ENCODE peak calls at places on chromosomes 5 and 9, in four cellular contexts. U, W, N and A are unnamed samples.

GRCh38 chr9:11235061-11235460 is 622.3 kb upstream of the PTPRD start:
- DNase-seq in W (no peak), U (no peak), N (no peak), A (no peak)

GRCh38 chr9:113011911-113012381 is at the start of gene ZNF883:
- DNase-seq in U (peak), W (peak), N (peak), A (peak)

GRCh38 chr9:116905131-116905724 is 218.1 kb downstream of the TRIM32 start:
- DNase-seq in W (no peak), U (no peak), N (no peak), A (no peak)

GRCh38 chr9:133891741-133892140 is 100.4 kb downstream of the VAV2 start:
- DNase-seq in W (no peak), U (no peak), N (no peak), A (no peak)

GRCh38 chr5:93273176-93273575 is 307.8 kb downstream of the NR2F1-AS1 start:
- DNase-seq in N (no peak), U (peak), W (no peak), A (no peak)

GRCh38 chr9:107394264-107394663 is 95.3 kb downstream of the KLF4 start:
- DNase-seq in W (no peak), U (no peak), N (no peak), A (no peak)

GRCh38 chr5:140398379-140398811 is 3.2 kb upstream of the ANKHD1 start:
- DNase-seq in N (no peak), U (no peak), W (no peak), A (no peak)

GRCh38 chr9:135123735-135124134 is 36.3 kb downstream of the OLFM1 start:
- DNase-seq in U (no peak), W (peak), N (no peak), A (no peak)

GRCh38 chr5:35031276-35031675 is 16.5 kb downstream of the AGXT2 start:
- DNase-seq in W (no peak), N (no peak), U (peak), A (no peak)

GRCh38 chr5:172700686-172701324 is 59.7 kb downstream of the NEURL1B start:
- DNase-seq in U (no peak), N (no peak), W (peak), A (no peak)

GRCh38 chr9:37839491-37840461 is 39.2 kb downstream of the DCAF10 start:
- DNase-seq in W (no peak), N (no peak), U (peak), A (no peak)

GRCh38 chr9:34417734-34418133 is 40.6 kb downstream of the FAM219A start:
- DNase-seq in N (no peak), U (no peak), W (no peak), A (no peak)

GRCh38 chr5:170315154-170315553 is 17.6 kb upstream of the LCP2 start:
- DNase-seq in W (peak), N (peak), U (peak), A (no peak)

GRCh38 chr9:113997610-113998009 is 80.5 kb downstream of the AMBP start:
- DNase-seq in U (no peak), N (no peak), W (no peak), A (no peak)

GRCh38 chr9:107068581-107068980 is 205.6 kb downstream of the ZNF462 start:
- DNase-seq in U (no peak), N (peak), W (no peak), A (no peak)

GRCh38 chr5:131879705-131880104 is 65.8 kb downstream of the MEIKIN start:
- DNase-seq in U (no peak), N (no peak), W (no peak), A (no peak)

GRCh38 chr5:78234804-78235203 is 59.7 kb downstream of the AP3B1 start:
- DNase-seq in N (no peak), W (no peak), U (no peak), A (no peak)

GRCh38 chr9:20606637-20607036 is 15.7 kb downstream of the MLLT3 start:
- DNase-seq in W (peak), U (no peak), N (no peak), A (no peak)

GRCh38 chr5:93274291-93274690 is 306.7 kb downstream of the NR2F1-AS1 start:
- DNase-seq in U (peak), N (no peak), W (no peak), A (no peak)

GRCh38 chr9:134304712-134305111 is 21.5 kb upstream of the RXRA start:
- DNase-seq in W (no peak), U (no peak), N (no peak), A (no peak)

GRCh38 chr5:149046196-149046829 is 16.5 kb downstream of the SH3TC2 start:
- DNase-seq in U (peak), N (no peak), W (no peak), A (no peak)

GRCh38 chr5:143400541-143401252 is 2.8 kb downstream of the NR3C1 start:
- DNase-seq in W (no peak), U (peak), N (no peak), A (no peak)

GRCh38 chr9:108478871-108479332 is 376.9 kb downstream of the ACTL7B start:
- DNase-seq in U (peak), N (no peak), W (no peak), A (no peak)

GRCh38 chr5:55927861-55928655 is 66.7 kb downstream of the IL6ST start:
- DNase-seq in U (no peak), N (no peak), W (no peak), A (no peak)

GRCh38 chr9:72207278-72207677 is 58.0 kb downstream of the GDA start:
- DNase-seq in N (no peak), U (no peak), W (no peak), A (no peak)

GRCh38 chr5:103889500-103890209 is 327.1 kb upstream of the NUDT12 start:
- DNase-seq in U (no peak), N (no peak), W (no peak), A (no peak)

GRCh38 chr5:133565993-133566392 is 46.3 kb downstream of the FSTL4 start:
- DNase-seq in N (peak), U (peak), W (peak), A (no peak)

GRCh38 chr9:80881350-80881749 is 808.0 kb downstream of the TLE1 start:
- DNase-seq in N (no peak), U (no peak), W (no peak), A (no peak)

GRCh38 chr5:77743181-77743580 is 33.0 kb downstream of the TBCA start:
- DNase-seq in W (no peak), N (no peak), U (peak), A (no peak)

GRCh38 chr5:39447059-39447458 is 22.3 kb upstream of the DAB2 start:
- DNase-seq in W (no peak), N (no peak), U (peak), A (no peak)

GRCh38 chr5:10563132-10563939 is 534 bp upstream of the ANKRD33B start:
- DNase-seq in N (no peak), W (peak), U (peak), A (no peak)

GRCh38 chr9:97501177-97501971 is at the start of gene TMOD1:
- DNase-seq in N (peak), U (no peak), W (peak), A (no peak)

GRCh38 chr5:138339086-138339456 is 1.0 kb downstream of the FAM53C start:
- DNase-seq in U (peak), W (no peak), N (no peak), A (no peak)

GRCh38 chr9:88236531-88237453 is 98.5 kb upstream of the SPATA31C2 start:
- DNase-seq in U (peak), N (no peak), W (peak), A (no peak)

GRCh38 chr5:35761541-35761940 is 95.2 kb upstream of the IL7R start:
- DNase-seq in U (no peak), W (no peak), N (no peak), A (no peak)

DNA sequence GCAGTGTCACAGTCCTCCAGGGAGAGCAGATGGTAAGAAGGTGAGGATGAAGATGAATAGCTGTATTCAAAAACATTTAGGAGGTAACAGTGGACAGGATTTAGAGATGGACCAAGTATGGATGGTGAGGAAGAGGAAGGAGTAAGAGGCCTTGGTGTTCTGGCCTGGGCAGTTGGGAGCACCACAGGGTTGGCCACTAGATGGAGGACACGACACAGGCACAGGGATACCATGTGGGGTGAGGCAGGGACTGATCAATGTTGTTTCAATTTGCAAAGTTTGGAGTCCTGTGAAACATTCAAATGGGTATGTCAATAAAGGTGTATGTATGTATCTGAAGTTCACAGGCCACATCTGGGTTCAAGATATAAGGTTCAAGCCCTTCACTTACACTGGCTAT is 141.1 kb upstream of the RASEF start:
- DNase-seq in U (no peak), W (no peak), N (no peak), A (no peak)
- TF ChIP-seq CTCF in U (peak), W (peak), N (no peak), A (peak)

GRCh38 chr5:158013939-158014338 is 155.0 kb upstream of the CLINT1 start:
- DNase-seq in N (peak), W (peak), U (peak), A (no peak)
- TF ChIP-seq CTCF in N (peak), W (peak), U (peak), A (peak)

GRCh38 chr9:7094052-7094451 is 336.3 kb downstream of the KDM4C start:
- DNase-seq in U (peak), W (no peak), N (peak), A (no peak)
- TF ChIP-seq CTCF in U (peak), W (peak), N (peak), A (peak)

GRCh38 chr9:131447148-131447547 is 53.3 kb downstream of the PRRC2B start:
- DNase-seq in U (no peak), W (no peak), N (no peak), A (no peak)

GRCh38 chr9:131446276-131446675 is 52.4 kb downstream of the PRRC2B start:
- DNase-seq in N (no peak), U (no peak), W (no peak), A (no peak)

GRCh38 chr9:131449276-131449675 is 53.4 kb upstream of the POMT1 start:
- DNase-seq in W (no peak), U (no peak), N (no peak), A (no peak)

GRCh38 chr9:131448818-131449217 is 53.9 kb upstream of the POMT1 start:
- DNase-seq in U (no peak), N (no peak), W (no peak), A (no peak)

DNA sequence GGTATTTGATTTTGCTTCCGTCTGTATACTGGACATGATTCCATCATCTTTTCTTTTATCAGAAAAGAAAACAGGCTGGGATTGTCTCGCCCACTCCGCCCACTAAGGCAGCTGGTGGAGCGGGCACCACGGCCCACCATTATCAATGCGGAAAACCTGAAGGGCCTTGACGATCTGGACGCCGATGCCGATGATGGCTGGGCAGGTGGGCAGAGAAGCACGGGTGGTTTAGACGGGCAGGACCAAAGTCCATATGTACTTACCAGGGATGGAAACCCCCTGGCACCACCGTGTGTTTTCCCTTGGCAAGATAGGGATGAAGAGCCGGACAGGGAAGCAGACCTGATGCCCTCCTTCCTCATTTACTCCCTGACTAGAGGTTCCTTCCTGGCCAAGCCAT is 53.7 kb downstream of the PRRC2B start:
- DNase-seq in U (no peak), W (no peak), N (no peak), A (no peak)
- TF ChIP-seq CTCF in U (no peak), W (no peak), N (no peak), A (no peak)

DNA sequence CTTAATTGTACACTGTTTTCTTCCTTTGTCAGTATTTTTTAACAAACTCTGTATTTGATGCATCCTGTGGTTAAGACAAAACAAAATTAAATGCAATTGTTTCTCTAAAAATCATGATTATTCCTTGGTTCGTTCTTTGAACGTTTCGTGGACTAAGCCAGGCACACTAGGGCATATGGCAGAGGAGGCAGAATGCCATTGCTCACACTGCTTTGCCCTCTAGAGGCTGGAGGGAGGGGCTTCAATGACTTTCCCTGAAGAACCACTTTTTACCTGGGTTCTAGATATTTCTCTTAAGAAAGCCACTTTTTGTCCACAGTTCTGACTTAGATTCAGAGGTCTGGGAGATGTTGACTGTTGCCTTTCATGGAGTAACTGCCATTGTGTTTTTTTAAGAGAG is 236.2 kb upstream of the ADAMTSL1 start:
- DNase-seq in W (no peak), U (no peak), N (no peak), A (no peak)
- TF ChIP-seq CTCF in W (no peak), U (no peak), N (no peak), A (no peak)

DNA sequence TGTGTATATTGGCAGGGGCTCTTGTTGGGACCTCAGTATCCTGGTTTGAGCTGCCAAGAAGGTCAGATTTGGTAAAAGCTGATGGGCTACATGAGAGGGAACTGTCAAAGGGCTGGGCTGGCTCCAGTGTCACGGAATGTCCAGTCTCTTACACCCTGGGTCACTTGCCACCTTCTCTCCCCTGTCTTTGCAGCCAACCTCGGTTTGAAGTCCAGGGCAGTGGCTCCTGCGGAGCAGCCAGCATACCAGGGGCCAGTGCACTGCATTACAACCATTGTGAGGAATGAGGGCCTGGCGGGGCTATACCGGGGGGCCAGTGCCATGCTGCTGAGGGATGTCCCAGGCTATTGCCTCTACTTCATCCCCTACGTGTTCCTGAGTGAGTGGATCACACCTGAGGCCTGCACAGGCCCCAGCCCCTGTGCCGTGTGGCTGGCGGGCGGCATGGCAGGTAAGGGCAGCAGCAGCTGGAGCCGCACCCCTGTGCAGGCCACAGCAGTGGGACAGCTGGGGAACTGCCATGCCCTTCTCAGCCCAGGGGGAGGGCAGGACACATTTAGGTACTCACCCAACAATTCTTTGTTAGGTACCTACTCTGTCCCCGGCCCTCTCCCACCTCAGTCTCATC is 24.3 kb downstream of the IL9 start:
- DNase-seq in U (no peak), W (no peak), N (no peak), A (no peak)
- TF ChIP-seq CTCF in U (no peak), W (no peak), N (no peak), A (no peak)

GRCh38 chr9:76574171-76574767 is 115.3 kb downstream of the GCNT1 start:
- DNase-seq in U (peak), N (no peak), W (no peak), A (no peak)
- TF ChIP-seq CTCF in U (no peak), N (no peak), W (no peak), A (no peak)

DNA sequence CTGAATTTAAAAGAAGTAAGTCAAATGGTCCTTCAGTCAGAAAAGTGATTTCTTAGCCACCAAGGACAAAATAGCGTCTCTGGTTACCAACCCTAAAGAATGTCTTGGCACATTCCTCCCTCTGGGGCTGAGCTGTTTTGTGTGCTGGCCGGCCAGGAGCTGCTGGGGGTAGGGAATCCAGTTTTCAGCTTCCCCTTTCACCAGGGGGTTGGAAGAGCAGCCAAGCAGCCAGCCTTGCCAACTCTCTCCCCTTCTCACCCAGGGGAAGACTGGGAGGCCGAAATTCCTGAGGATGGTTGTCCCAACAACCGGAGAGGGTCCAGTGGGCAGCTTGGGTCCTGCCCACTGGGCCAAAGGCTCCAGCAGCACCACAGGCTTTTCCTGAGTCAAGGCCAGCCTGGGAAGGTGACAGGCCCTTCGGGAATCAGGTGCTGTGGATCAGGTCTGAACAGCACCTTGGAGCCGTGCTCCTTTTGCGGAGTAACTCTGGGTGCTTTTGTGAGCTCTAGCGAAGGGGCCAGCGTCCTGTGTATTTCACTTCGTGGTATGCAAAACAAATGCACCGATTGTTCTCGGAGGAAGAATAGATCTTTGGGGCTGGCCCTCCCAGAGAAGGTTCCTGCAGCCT is 4.2 kb downstream of the WWC1 start:
- DNase-seq in N (no peak), W (no peak), U (peak), A (no peak)
- TF ChIP-seq CTCF in N (no peak), W (peak), U (peak), A (peak)

GRCh38 chr5:122774861-122775712 is at the start of gene SNX2:
- DNase-seq in W (peak), N (peak), U (peak), A (peak)
- TF ChIP-seq CTCF in W (peak), N (no peak), U (peak), A (peak)